ENCODE peak calls at places on chromosomes 3 and 15, in seven cellular contexts. J, C, T, A, Y, R and I are unnamed samples.

GRCh38 chr3:29291262-29291981 is 10.6 kb downstream of the RBMS3 start:
- DNase-seq in J (peak; percentile 34), C (no peak), T (peak; percentile 28), A (no peak), Y (no peak), R (no peak), I (no peak)

GRCh38 chr3:194404365-194405140 is 5.5 kb upstream of the GP5 start:
- DNase-seq in J (peak; percentile 29), C (no peak), T (peak; percentile 54), A (no peak), Y (no peak), R (no peak), I (peak; percentile 55)

GRCh38 chr3:189132125-189132744 is 39.5 kb upstream of the TPRG1 start:
- DNase-seq in J (peak; percentile 84), C (peak; percentile 59), T (peak; percentile 71), A (no peak), Y (peak; percentile 41), R (peak; percentile 29), I (peak; percentile 59)

GRCh38 chr15:34588046-34588674 is 4.7 kb upstream of the GOLGA8B start:
- DNase-seq in J (peak; percentile 78), C (peak; percentile 63), T (peak; percentile 66), A (peak; percentile 56), Y (peak; percentile 68), R (no peak), I (peak; percentile 71)

GRCh38 chr3:138042043-138042442 is 32.1 kb downstream of the CLDN18 start:
- DNase-seq in J (peak; percentile 67), C (no peak), T (peak; percentile 84), A (no peak), Y (peak; percentile 45), R (no peak), I (no peak)

GRCh38 chr3:125207507-125207906 is 5.0 kb downstream of the SLC12A8 start:
- DNase-seq in J (no peak), C (no peak), T (no peak), A (no peak), Y (no peak), R (no peak), I (no peak)

GRCh38 chr3:190338717-190339116 is 16.5 kb upstream of the CLDN1 start:
- DNase-seq in J (peak; percentile 86), C (no peak), T (peak; percentile 98), A (no peak), Y (no peak), R (no peak), I (peak; percentile 37)

GRCh38 chr3:165513715-165514711 is 317.8 kb upstream of the SLITRK3 start:
- DNase-seq in J (peak; percentile 29), C (no peak), T (peak; percentile 58), A (no peak), Y (no peak), R (no peak), I (no peak)

GRCh38 chr15:52071570-52071969 is 41.0 kb downstream of the BCL2L10 start:
- DNase-seq in J (peak; percentile 61), C (no peak), T (peak; percentile 94), A (no peak), Y (no peak), R (no peak), I (no peak)

GRCh38 chr15:83248151-83248851 is 36.2 kb downstream of the BNC1 start:
- DNase-seq in J (peak; percentile 62), C (no peak), T (peak; percentile 69), A (peak; percentile 42), Y (peak; percentile 26), R (no peak), I (peak; percentile 37)

GRCh38 chr15:51536965-51537574 is 85.5 kb downstream of the DMXL2 start:
- DNase-seq in J (no peak), C (no peak), T (peak; percentile 29), A (no peak), Y (no peak), R (no peak), I (no peak)

GRCh38 chr15:48177383-48177874 is 666 bp downstream of the MYEF2 start:
- DNase-seq in J (peak; percentile 20), C (no peak), T (peak; percentile 44), A (no peak), Y (no peak), R (no peak), I (peak; percentile 20)

GRCh38 chr3:13700362-13700761 is 151.4 kb downstream of the FBLN2 start:
- DNase-seq in J (no peak), C (no peak), T (no peak), A (no peak), Y (no peak), R (no peak), I (no peak)

GRCh38 chr15:98776607-98777281 is 128.4 kb downstream of the IGF1R start:
- DNase-seq in J (peak; percentile 85), C (no peak), T (no peak), A (no peak), Y (no peak), R (peak; percentile 42), I (peak; percentile 67)

DNA sequence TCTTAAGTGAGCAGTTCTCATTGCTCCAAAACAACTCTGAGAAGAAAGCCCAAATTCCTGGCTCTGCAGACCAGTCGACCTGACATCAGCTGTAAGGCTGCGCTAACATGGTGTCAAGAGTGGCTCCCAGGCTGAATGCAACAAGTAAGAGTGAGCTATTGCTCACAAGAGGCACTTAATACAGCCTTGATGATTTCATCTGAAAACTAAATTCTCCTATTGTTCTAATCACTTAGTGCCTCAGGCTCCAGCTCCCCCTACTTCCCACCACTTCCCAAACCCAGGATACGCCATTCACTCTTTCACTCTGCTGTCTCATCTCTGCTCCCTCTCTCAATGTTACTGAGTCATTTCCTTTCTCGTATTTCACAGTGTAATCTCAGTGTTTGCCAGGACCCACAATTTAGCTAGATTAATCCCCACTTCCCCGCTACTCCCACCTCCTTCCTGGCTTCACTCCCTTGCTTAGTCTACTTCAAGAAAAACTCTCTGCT is 81.7 kb downstream of the WWTR1 start:
- DNase-seq in J (peak; percentile 99), C (no peak), T (peak; percentile 100), A (peak; percentile 94), Y (peak; percentile 90), R (no peak), I (no peak)
- H3K4me3 ChIP-seq in J (no peak overlapping the region), C (no peak overlapping the region), T (no peak overlapping the region), A (peak overlapping the region; percentile 3), Y (peak overlapping the region; percentile 25), R (peak overlapping the region; percentile 7), I (no peak overlapping the region)

DNA sequence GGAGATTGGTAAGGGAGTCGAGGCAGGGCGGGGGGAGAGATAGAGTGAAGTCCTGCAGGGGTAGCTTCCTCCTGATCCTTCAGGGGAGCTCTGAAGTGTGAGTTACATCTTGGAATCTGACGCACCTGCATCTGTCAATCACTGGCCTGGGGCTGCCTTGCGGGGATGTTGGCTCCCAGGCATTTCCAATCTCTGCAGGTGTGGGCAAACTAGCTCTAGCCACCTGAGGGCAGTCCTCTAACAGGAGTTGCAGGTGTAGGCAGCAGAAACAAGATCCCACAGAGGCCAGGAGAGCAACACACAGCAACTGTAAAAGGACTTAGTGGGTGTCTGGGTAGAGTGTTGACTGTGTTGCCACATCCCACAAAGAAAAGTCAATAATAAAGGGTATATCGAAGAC is 63.6 kb downstream of the ZNF621 start:
- DNase-seq in J (peak; percentile 46), C (no peak), T (peak; percentile 48), A (no peak), Y (no peak), R (no peak), I (no peak)
- TF ChIP-seq CTCF in J (peak; percentile 67), C (no peak), T (peak; percentile 56), A (no peak), Y (no peak), R (no peak), I (no peak)

GRCh38 chr15:62454567-62455172 is 289.6 kb upstream of the C2CD4B start:
- DNase-seq in J (no peak), C (no peak), T (no peak), A (no peak), Y (no peak), R (no peak), I (no peak)

GRCh38 chr15:62457100-62457499 is 292.0 kb upstream of the C2CD4B start:
- DNase-seq in J (peak; percentile 49), C (no peak), T (peak; percentile 28), A (no peak), Y (no peak), R (no peak), I (no peak)

GRCh38 chr15:62453979-62454378 is 288.9 kb upstream of the C2CD4B start:
- DNase-seq in J (peak; percentile 57), C (no peak), T (peak; percentile 66), A (peak; percentile 28), Y (no peak), R (no peak), I (no peak)

GRCh38 chr15:62456011-62456920 is 291.2 kb upstream of the C2CD4B start:
- DNase-seq in J (no peak), C (no peak), T (no peak), A (no peak), Y (no peak), R (no peak), I (no peak)

GRCh38 chr15:62455441-62455921 is 290.4 kb upstream of the C2CD4B start:
- DNase-seq in J (no peak), C (no peak), T (peak; percentile 63), A (peak; percentile 52), Y (no peak), R (peak; percentile 73), I (no peak)
- H3K4me3 ChIP-seq in J (no peak overlapping the region), C (no peak overlapping the region), T (no peak overlapping the region), A (no peak overlapping the region), Y (no peak overlapping the region), R (peak overlapping the region; percentile 44), I (no peak overlapping the region)

GRCh38 chr3:42688487-42689420 is 3.4 kb downstream of the KLHL40 start:
- DNase-seq in J (no peak), C (no peak), T (no peak), A (no peak), Y (no peak), R (peak; percentile 8), I (no peak)

GRCh38 chr3:42688016-42688415 is 2.7 kb downstream of the KLHL40 start:
- DNase-seq in J (no peak), C (no peak), T (no peak), A (no peak), Y (no peak), R (peak; percentile 14), I (no peak)

GRCh38 chr3:42685363-42685881 is at the start of gene KLHL40:
- DNase-seq in J (no peak), C (no peak), T (no peak), A (no peak), Y (no peak), R (peak; percentile 16), I (no peak)

GRCh38 chr3:42685891-42686820 is 819 bp downstream of the KLHL40 start:
- DNase-seq in J (no peak), C (no peak), T (no peak), A (no peak), Y (no peak), R (peak; percentile 13), I (no peak)

DNA sequence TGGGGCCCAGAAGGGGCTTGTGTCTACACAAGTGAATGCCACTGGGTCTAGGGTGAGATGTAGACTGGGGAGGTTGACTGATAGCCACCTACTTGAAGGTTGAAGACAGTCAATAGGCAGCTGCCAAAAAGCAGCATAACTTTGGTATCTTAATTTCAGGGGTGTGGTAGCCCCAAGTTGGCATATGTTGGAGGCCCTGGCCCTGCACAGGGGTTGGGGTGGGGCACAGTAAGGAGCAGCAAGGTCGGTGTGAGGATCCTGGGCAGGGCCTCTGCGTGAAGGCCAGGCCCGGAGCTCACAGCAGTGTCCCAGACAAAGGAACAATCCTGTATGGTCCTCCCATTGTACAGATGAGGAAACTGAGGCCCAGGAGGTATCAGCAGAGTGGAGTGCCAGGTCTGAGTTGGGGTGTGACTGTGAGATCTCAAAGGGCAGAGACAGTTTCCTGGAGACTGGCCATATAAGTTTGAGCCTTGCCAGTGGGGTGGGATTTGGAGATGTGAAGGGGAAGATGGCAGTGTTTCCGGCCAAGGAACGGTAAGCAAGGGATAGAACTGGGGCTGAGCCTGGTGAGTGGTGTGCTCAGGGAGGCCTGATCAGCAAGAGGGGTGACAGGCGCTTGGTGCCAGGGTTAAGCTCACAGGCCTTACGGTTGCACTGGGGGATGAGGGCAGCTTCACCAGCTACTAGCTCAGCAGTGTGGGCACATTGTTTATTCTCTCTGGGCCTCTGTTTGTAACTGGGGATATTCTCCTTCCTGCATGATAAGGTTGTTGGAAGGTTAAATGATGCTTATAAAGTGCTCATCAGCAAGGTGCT is 1.7 kb downstream of the KLHL40 start:
- DNase-seq in J (no peak), C (no peak), T (no peak), A (no peak), Y (no peak), R (peak; percentile 4), I (no peak)
- TF ChIP-seq CTCF in J (no peak), C (no peak), T (no peak), A (no peak), Y (no peak), R (no peak), I (no peak)